ENCODE peak calls at places on chromosomes 6 and 20, in five cellular contexts. S is astrocyte of the cerebellum, L is NB4, Y is HFFc6, U is ascending aorta. B is an unnamed sample.
A peak's percentile ranks its signal among the peaks of the same experiment; 100 is the strongest.

GRCh38 chr20:44544178-44544719 is 22.4 kb upstream of the SERINC3 start:
- DNase-seq in S (no peak), Y (no peak), U (no peak), L (no peak), B (peak; percentile 90)

GRCh38 chr6:30687659-30688431 is 1.4 kb upstream of the PPP1R18 start:
- DNase-seq in U (no peak), S (no peak), L (peak; percentile 28), Y (peak; percentile 53), B (peak; percentile 61)

GRCh38 chr6:106560966-106561740 is 68.1 kb downstream of the RTN4IP1 start:
- DNase-seq in Y (peak; percentile 42), S (peak; percentile 23), U (no peak), L (peak; percentile 73), B (peak; percentile 16)

GRCh38 chr6:141874930-141875602 is 257.7 kb upstream of the GJE1 start:
- DNase-seq in S (no peak), Y (no peak), L (peak; percentile 86), U (no peak), B (peak; percentile 70)

GRCh38 chr20:18496740-18497592 is at the start of gene RBBP9:
- DNase-seq in L (peak; percentile 89), U (peak; percentile 28), S (peak; percentile 38), Y (peak; percentile 65), B (peak; percentile 90)

GRCh38 chr6:2961971-2962370 is 9.4 kb downstream of the SERPINB6 start:
- DNase-seq in L (no peak), S (no peak), U (no peak), Y (no peak), B (no peak)

GRCh38 chr6:97053643-97054411 is 129.3 kb downstream of the KLHL32 start:
- DNase-seq in Y (peak; percentile 23), U (no peak), L (no peak), S (peak; percentile 15), B (peak; percentile 70)

GRCh38 chr20:48716086-48716485 is 111.7 kb downstream of the PREX1 start:
- DNase-seq in S (no peak), Y (no peak), U (no peak), L (no peak), B (no peak)

GRCh38 chr6:151209071-151209831 is 30.5 kb upstream of the AKAP12 start:
- DNase-seq in L (no peak), Y (peak; percentile 3), U (no peak), S (no peak), B (peak; percentile 46)